ENCODE peak calls at places on chromosome 1, in ten cellular contexts. L, X, Y, W, P, F, D, J, M and G are unnamed samples.

GRCh38 chr1:6536291-6536690 is 18.0 kb downstream of the NOL9 start:
- DNase-seq in L (no peak), X (no peak), Y (no peak), W (no peak), P (no peak), F (no peak), D (no peak), J (no peak), M (no peak), G (no peak)

GRCh38 chr1:31306278-31306677 is 9.4 kb downstream of the ZCCHC17 start:
- DNase-seq in L (no peak), X (no peak), Y (no peak), W (no peak), P (no peak), F (peak; percentile 93), D (no peak), J (peak; percentile 67), M (no peak), G (no peak)

GRCh38 chr1:3730556-3731247 is 21.5 kb upstream of the CCDC27 start:
- DNase-seq in L (no peak), X (no peak), Y (no peak), W (no peak), P (no peak), F (no peak), D (no peak), J (no peak), M (no peak), G (no peak)

GRCh38 chr1:116825735-116826438 is 71.7 kb downstream of the CD2 start:
- DNase-seq in L (peak; percentile 88), X (no peak), Y (no peak), W (no peak), P (no peak), F (no peak), D (peak; percentile 23), J (no peak), M (no peak), G (no peak)

GRCh38 chr1:161048949-161049722 is 3.4 kb upstream of the USF1 start:
- DNase-seq in L (no peak), X (no peak), Y (peak; percentile 68), W (no peak), P (no peak), F (no peak), D (no peak), J (no peak), M (no peak), G (no peak)

GRCh38 chr1:234713440-234713839 is 103.5 kb upstream of the IRF2BP2 start:
- DNase-seq in L (no peak), X (no peak), Y (no peak), W (no peak), P (no peak), F (no peak), D (no peak), J (peak; percentile 25), M (no peak), G (no peak)

GRCh38 chr1:228198977-228199590 is 8.8 kb upstream of the OBSCN start:
- DNase-seq in L (no peak), X (no peak), Y (no peak), W (no peak), P (no peak), F (no peak), D (peak; percentile 25), J (no peak), M (no peak), G (no peak)

GRCh38 chr1:93219443-93219842 is 38.9 kb downstream of the CCDC18 start:
- DNase-seq in L (no peak), X (no peak), Y (no peak), W (no peak), P (no peak), F (peak; percentile 71), D (no peak), J (no peak), M (no peak), G (no peak)

GRCh38 chr1:226882631-226883409 is 12.4 kb downstream of the PSEN2 start:
- DNase-seq in L (peak; percentile 33), X (no peak), Y (no peak), W (no peak), P (no peak), F (peak; percentile 57), D (no peak), J (no peak), M (no peak), G (no peak)

GRCh38 chr1:93671090-93671743 is 10.4 kb downstream of the BCAR3 start:
- DNase-seq in L (no peak), X (no peak), Y (no peak), W (no peak), P (no peak), F (no peak), D (peak; percentile 85), J (no peak), M (no peak), G (no peak)

GRCh38 chr1:73998348-73998959 is 199.5 kb downstream of the LRRIQ3 start:
- DNase-seq in L (no peak), X (no peak), Y (no peak), W (no peak), P (peak; percentile 32), F (peak; percentile 37), D (peak; percentile 68), J (no peak), M (no peak), G (no peak)

GRCh38 chr1:109657395-109657794 is 1.5 kb downstream of the GSTM4 start:
- DNase-seq in L (no peak), X (no peak), Y (peak; percentile 64), W (no peak), P (no peak), F (no peak), D (no peak), J (no peak), M (no peak), G (no peak)

GRCh38 chr1:109657970-109658369 is 2.1 kb downstream of the GSTM4 start:
- DNase-seq in L (no peak), X (no peak), Y (no peak), W (no peak), P (no peak), F (no peak), D (no peak), J (no peak), M (no peak), G (no peak)

GRCh38 chr1:109659997-109660755 is 4.3 kb downstream of the GSTM4 start:
- DNase-seq in L (no peak), X (no peak), Y (no peak), W (no peak), P (no peak), F (peak; percentile 34), D (no peak), J (no peak), M (no peak), G (no peak)

GRCh38 chr1:109659145-109659544 is 3.2 kb downstream of the GSTM4 start:
- DNase-seq in L (no peak), X (no peak), Y (no peak), W (no peak), P (no peak), F (no peak), D (peak; percentile 24), J (no peak), M (no peak), G (no peak)

DNA sequence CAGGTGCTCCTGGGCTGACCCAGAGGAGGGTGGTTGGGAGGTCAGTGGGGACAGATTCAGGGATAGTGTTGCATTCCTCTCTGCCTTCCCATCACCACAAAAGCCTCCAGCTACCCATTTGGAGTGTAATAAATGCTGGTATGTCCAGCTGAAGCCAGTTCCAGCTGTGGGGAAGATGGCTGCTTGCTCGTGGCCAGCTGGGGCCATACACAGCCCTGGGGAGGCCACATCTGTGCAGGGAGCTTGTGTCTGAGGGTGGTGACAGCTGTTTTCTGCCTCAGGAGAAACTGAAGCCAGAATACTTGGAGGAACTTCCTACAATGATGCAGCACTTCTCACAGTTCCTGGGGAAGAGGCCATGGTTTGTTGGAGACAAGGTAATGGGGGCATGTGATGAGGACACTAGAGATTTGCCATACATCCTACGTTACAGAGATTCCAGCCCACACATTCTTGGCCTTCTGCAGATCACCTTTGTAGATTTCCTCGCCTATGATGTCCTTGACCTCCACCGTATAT is 2.7 kb downstream of the GSTM4 start:
- DNase-seq in L (no peak), X (no peak), Y (no peak), W (no peak), P (no peak), F (no peak), D (no peak), J (no peak), M (no peak), G (no peak)
- H3K27ac ChIP-seq in L (no peak overlapping the region), X (no peak overlapping the region), Y (no peak overlapping the region), W (no peak overlapping the region), P (no peak overlapping the region), F (no peak overlapping the region), D (no peak overlapping the region), J (no peak overlapping the region), M (no peak overlapping the region), G (peak overlapping the region; percentile 30)

GRCh38 chr1:200971428-200971903 is 52.0 kb downstream of the KIF21B start:
- DNase-seq in L (no peak), X (no peak), Y (no peak), W (no peak), P (no peak), F (no peak), D (no peak), J (no peak), M (no peak), G (no peak)
- H3K36me3 ChIP-seq in L (no peaks in the 10 kb centered on the region), X (peaks cover 5% of the 10 kb centered on the region), Y (no peaks in the 10 kb centered on the region), W (no peaks in the 10 kb centered on the region), P (no peaks in the 10 kb centered on the region), F (no peaks in the 10 kb centered on the region), D (no peaks in the 10 kb centered on the region), J (no peaks in the 10 kb centered on the region), M (peaks cover 30% of the 10 kb centered on the region), G (no peaks in the 10 kb centered on the region)

GRCh38 chr1:56416385-56416972 is 162.9 kb downstream of the PLPP3 start:
- DNase-seq in L (no peak), X (no peak), Y (no peak), W (no peak), P (no peak), F (no peak), D (peak; percentile 40), J (no peak), M (no peak), G (no peak)

GRCh38 chr1:56415258-56415657 is 164.1 kb downstream of the PLPP3 start:
- DNase-seq in L (no peak), X (no peak), Y (no peak), W (no peak), P (no peak), F (no peak), D (no peak), J (no peak), M (no peak), G (no peak)

GRCh38 chr1:56417636-56418035 is 161.7 kb downstream of the PLPP3 start:
- DNase-seq in L (no peak), X (no peak), Y (no peak), W (no peak), P (no peak), F (no peak), D (no peak), J (no peak), M (no peak), G (no peak)

GRCh38 chr1:56415720-56416119 is 163.6 kb downstream of the PLPP3 start:
- DNase-seq in L (no peak), X (no peak), Y (no peak), W (no peak), P (no peak), F (no peak), D (no peak), J (no peak), M (no peak), G (no peak)

GRCh38 chr1:56418047-56418680 is 161.2 kb downstream of the PLPP3 start:
- DNase-seq in L (no peak), X (no peak), Y (no peak), W (no peak), P (no peak), F (no peak), D (no peak), J (no peak), M (no peak), G (no peak)
- H3K27ac ChIP-seq in L (no peak overlapping the region), X (peak overlapping the region; percentile 34), Y (no peak overlapping the region), W (no peak overlapping the region), P (no peak overlapping the region), F (no peak overlapping the region), D (no peak overlapping the region), J (no peak overlapping the region), M (no peak overlapping the region), G (no peak overlapping the region)

GRCh38 chr1:183212870-183213269 is 26.8 kb downstream of the LAMC2 start:
- DNase-seq in L (no peak), X (no peak), Y (no peak), W (no peak), P (no peak), F (no peak), D (no peak), J (no peak), M (no peak), G (no peak)
- H3K36me3 ChIP-seq in L (no peaks in the 10 kb centered on the region), X (no peaks in the 10 kb centered on the region), Y (no peaks in the 10 kb centered on the region), W (no peaks in the 10 kb centered on the region), P (no peaks in the 10 kb centered on the region), F (no peaks in the 10 kb centered on the region), D (no peaks in the 10 kb centered on the region), J (no peaks in the 10 kb centered on the region), M (no peaks in the 10 kb centered on the region), G (no peaks in the 10 kb centered on the region)